ENCODE peak calls at places on chromosomes 11 and 22, in seven cellular contexts. W, J, O, U, H, L and C are unnamed samples.

GRCh38 chr11:65298131-65298535 is 16.5 kb upstream of the CDC42EP2 start:
- DNase-seq in W (peak; percentile 71), J (no peak), O (peak; percentile 78), U (no peak), H (no peak), L (no peak), C (no peak)

GRCh38 chr11:57116654-57117053 is 65.1 kb upstream of the LRRC55 start:
- DNase-seq in W (peak; percentile 54), J (no peak), O (peak; percentile 44), U (peak; percentile 54), H (peak; percentile 54), L (peak; percentile 13), C (peak; percentile 64)

GRCh38 chr11:11657101-11657935 is 35.5 kb upstream of the GALNT18 start:
- DNase-seq in W (no peak), J (no peak), O (no peak), U (no peak), H (no peak), L (no peak), C (no peak)

GRCh38 chr11:93564895-93565294 is 21.7 kb upstream of the SMCO4 start:
- DNase-seq in W (no peak), J (no peak), O (no peak), U (no peak), H (no peak), L (no peak), C (no peak)

GRCh38 chr11:122711831-122712378 is 56.4 kb downstream of the UBASH3B start:
- DNase-seq in W (peak; percentile 56), J (no peak), O (no peak), U (peak; percentile 38), H (no peak), L (no peak), C (no peak)

GRCh38 chr11:8722156-8722555 is 39.6 kb downstream of the RPL27A start:
- DNase-seq in W (peak; percentile 77), J (no peak), O (peak; percentile 56), U (peak; percentile 84), H (no peak), L (no peak), C (no peak)

GRCh38 chr11:69449320-69450063 is 32.0 kb upstream of the LINC01488 start:
- DNase-seq in W (peak; percentile 91), J (no peak), O (peak; percentile 47), U (peak; percentile 46), H (no peak), L (no peak), C (peak; percentile 73)

GRCh38 chr11:6733326-6734030 is 38.3 kb downstream of the OR2AG2 start:
- DNase-seq in W (no peak), J (no peak), O (no peak), U (no peak), H (no peak), L (no peak), C (no peak)

GRCh38 chr11:2587976-2588748 is 111.6 kb downstream of the KCNQ1OT1 start:
- DNase-seq in W (no peak), J (no peak), O (no peak), U (no peak), H (no peak), L (no peak), C (no peak)

GRCh38 chr11:33376331-33377099 is 119.3 kb downstream of the HIPK3 start:
- DNase-seq in W (no peak), J (peak; percentile 11), O (no peak), U (peak; percentile 16), H (peak; percentile 59), L (no peak), C (peak; percentile 32)

GRCh38 chr11:122750047-122750446 is 88.3 kb upstream of the CRTAM start:
- DNase-seq in W (no peak), J (no peak), O (no peak), U (no peak), H (no peak), L (no peak), C (no peak)

GRCh38 chr22:45966320-45966891 is 10.6 kb downstream of the WNT7B start:
- DNase-seq in W (no peak), J (no peak), O (no peak), U (no peak), H (no peak), L (no peak), C (no peak)

GRCh38 chr11:32448232-32448631 is 12.9 kb upstream of the WT1 start:
- DNase-seq in W (no peak), J (no peak), O (no peak), U (peak; percentile 78), H (no peak), L (no peak), C (peak; percentile 46)

GRCh38 chr11:112537846-112538330 is 277.2 kb upstream of the PLET1 start:
- DNase-seq in W (no peak), J (no peak), O (no peak), U (no peak), H (no peak), L (no peak), C (peak; percentile 92)

GRCh38 chr22:46046299-46046685 is 69.3 kb upstream of the WNT7B start:
- DNase-seq in W (no peak), J (no peak), O (no peak), U (no peak), H (no peak), L (no peak), C (no peak)

GRCh38 chr22:45263790-45264269 is 20.9 kb upstream of the UPK3A start:
- DNase-seq in W (peak; percentile 91), J (no peak), O (peak; percentile 84), U (peak; percentile 88), H (peak; percentile 84), L (no peak), C (peak; percentile 83)

GRCh38 chr11:12189543-12190235 is 79.3 kb downstream of the MICAL2 start:
- DNase-seq in W (no peak), J (no peak), O (no peak), U (no peak), H (no peak), L (no peak), C (peak; percentile 43)

GRCh38 chr11:12433571-12434061 is 56.2 kb downstream of the PARVA start:
- DNase-seq in W (peak; percentile 92), J (no peak), O (peak; percentile 98), U (no peak), H (no peak), L (no peak), C (peak; percentile 64)

GRCh38 chr22:50121202-50121740 is 31.5 kb downstream of the MOV10L1 start:
- DNase-seq in W (no peak), J (no peak), O (no peak), U (no peak), H (no peak), L (no peak), C (no peak)
- H4K8ac ChIP-seq in W (no peak overlapping the region), J (no peak overlapping the region), O (no peak overlapping the region), U (no peak overlapping the region), H (no peak overlapping the region), L (no peak overlapping the region), C (no peak overlapping the region)

GRCh38 chr11:114124601-114125144 is 65.2 kb downstream of the ZBTB16 start:
- DNase-seq in W (no peak), J (no peak), O (no peak), U (no peak), H (no peak), L (no peak), C (no peak)
- H4K8ac ChIP-seq in W (peak overlapping the region; percentile 19), J (no peak overlapping the region), O (no peak overlapping the region), U (no peak overlapping the region), H (no peak overlapping the region), L (no peak overlapping the region), C (no peak overlapping the region)

GRCh38 chr11:42996742-42997307 is 315.0 kb upstream of the API5 start:
- DNase-seq in W (no peak), J (no peak), O (no peak), U (no peak), H (no peak), L (no peak), C (no peak)
- H4K8ac ChIP-seq in W (no peak overlapping the region), J (no peak overlapping the region), O (no peak overlapping the region), U (no peak overlapping the region), H (no peak overlapping the region), L (no peak overlapping the region), C (no peak overlapping the region)

GRCh38 chr22:18954941-18955571 is 19.0 kb upstream of the PRODH start:
- DNase-seq in W (no peak), J (no peak), O (no peak), U (no peak), H (no peak), L (no peak), C (no peak)

GRCh38 chr22:18954333-18954732 is 18.2 kb upstream of the PRODH start:
- DNase-seq in W (peak; percentile 46), J (peak; percentile 65), O (peak; percentile 25), U (peak; percentile 61), H (peak; percentile 87), L (peak; percentile 21), C (peak; percentile 74)

GRCh38 chr22:18950141-18950540 is 14.0 kb upstream of the PRODH start:
- DNase-seq in W (no peak), J (no peak), O (no peak), U (no peak), H (no peak), L (no peak), C (no peak)

GRCh38 chr22:18952022-18952421 is 15.9 kb upstream of the PRODH start:
- DNase-seq in W (no peak), J (no peak), O (no peak), U (no peak), H (no peak), L (no peak), C (no peak)

DNA sequence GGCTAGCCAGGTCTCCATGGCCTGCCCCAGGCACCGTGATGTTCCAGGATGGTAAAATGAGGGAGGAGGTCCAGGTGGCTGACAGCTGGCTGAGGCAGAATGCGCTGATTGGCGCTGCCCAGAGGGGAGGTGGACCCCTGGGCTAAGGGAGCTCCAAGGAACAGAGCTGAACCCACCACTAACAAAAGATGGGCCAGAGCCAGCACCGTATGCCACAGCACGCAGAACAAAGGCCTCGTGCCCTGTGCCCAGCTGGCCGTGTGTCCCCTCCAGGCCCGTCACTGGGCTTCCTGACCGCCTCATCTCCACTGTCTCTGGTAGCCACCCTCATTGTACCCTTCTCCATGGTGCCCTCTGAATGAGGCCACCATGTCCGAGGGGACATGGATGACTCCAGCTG is 19.6 kb upstream of the PRODH start:
- DNase-seq in W (no peak), J (no peak), O (no peak), U (no peak), H (no peak), L (no peak), C (no peak)
- H4K8ac ChIP-seq in W (no peak overlapping the region), J (no peak overlapping the region), O (no peak overlapping the region), U (no peak overlapping the region), H (no peak overlapping the region), L (peak overlapping the region; percentile 45), C (no peak overlapping the region)

DNA sequence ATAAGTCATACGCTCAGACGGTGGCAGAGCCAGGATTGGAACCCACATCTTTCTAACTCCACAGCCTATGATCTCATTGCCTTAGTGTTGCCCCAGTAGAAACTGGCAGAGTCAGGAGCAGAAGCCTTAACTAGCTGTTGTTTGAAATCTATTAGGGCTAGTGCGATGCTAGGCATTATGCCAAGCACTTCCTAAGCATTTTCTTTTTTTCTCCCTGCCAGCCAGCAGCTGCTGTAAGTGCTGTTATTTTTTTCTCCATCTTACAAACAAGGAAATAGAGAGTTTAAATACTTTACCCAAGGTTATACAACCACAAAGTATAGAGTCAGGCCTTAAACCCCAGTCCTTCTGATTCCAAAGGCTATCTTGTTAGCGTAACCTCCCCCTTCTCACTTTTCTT is 161.0 kb upstream of the SORL1-AS1 start:
- DNase-seq in W (no peak), J (no peak), O (peak; percentile 69), U (no peak), H (no peak), L (no peak), C (no peak)
- H4K8ac ChIP-seq in W (no peak overlapping the region), J (no peak overlapping the region), O (no peak overlapping the region), U (no peak overlapping the region), H (no peak overlapping the region), L (no peak overlapping the region), C (no peak overlapping the region)

GRCh38 chr11:129455101-129455500 is 79.5 kb downstream of the BARX2 start:
- DNase-seq in W (no peak), J (no peak), O (no peak), U (no peak), H (no peak), L (no peak), C (no peak)
- H4K8ac ChIP-seq in W (no peak overlapping the region), J (no peak overlapping the region), O (no peak overlapping the region), U (no peak overlapping the region), H (no peak overlapping the region), L (no peak overlapping the region), C (peak overlapping the region; percentile 52)